ENCODE peak calls at places on chromosomes 2 and 18, in five cellular contexts. C is T47D, M is LoVo, K is Daoy, G is ACHN. H is an unnamed sample.

GRCh38 chr2:102179788-102180686 is 6.8 kb upstream of the IL1RL2 start:
- DNase-seq in C (no peak), M (no peak), K (no peak), G (no peak), H (no peak)

GRCh38 chr2:232310690-232311089 is 67.9 kb upstream of the ALPP start:
- DNase-seq in C (no peak), M (no peak), K (no peak), G (no peak), H (no peak)

GRCh38 chr2:8424997-8425900 is 256.6 kb upstream of the ID2 start:
- DNase-seq in C (no peak), M (no peak), K (no peak), G (no peak), H (no peak)

GRCh38 chr2:241381872-241382271 is 25.8 kb downstream of the FARP2 start:
- DNase-seq in C (no peak), M (no peak), K (no peak), G (no peak), H (no peak)

GRCh38 chr2:48452108-48452507 is 77.8 kb upstream of the STON1 start:
- DNase-seq in C (no peak), M (no peak), K (no peak), G (no peak), H (no peak)

GRCh38 chr18:34991561-34991960 is 49.7 kb upstream of the MAPRE2 start:
- DNase-seq in C (no peak), M (no peak), K (no peak), G (no peak), H (no peak)

GRCh38 chr2:61658841-61659780 is 121.0 kb upstream of the XPO1 start:
- DNase-seq in C (peak), M (peak), K (peak), G (peak), H (peak)

GRCh38 chr2:230473378-230473777 is 57.4 kb downstream of the SP100 start:
- DNase-seq in C (no peak), M (no peak), K (no peak), G (no peak), H (peak)

GRCh38 chr2:112006076-112006410 is 49.0 kb upstream of the TMEM87B start:
- DNase-seq in C (no peak), M (no peak), K (peak), G (no peak), H (peak)

GRCh38 chr2:96154506-96155380 is 9.5 kb upstream of the DUSP2 start:
- DNase-seq in C (no peak), M (no peak), K (no peak), G (no peak), H (no peak)

GRCh38 chr2:72925328-72925943 is 8.1 kb downstream of the EMX1 start:
- DNase-seq in C (no peak), M (no peak), K (no peak), G (no peak), H (no peak)

GRCh38 chr18:13661051-13661778 is 65.1 kb downstream of the FAM210A start:
- DNase-seq in C (no peak), M (no peak), K (no peak), G (no peak), H (no peak)

GRCh38 chr2:85796549-85797262 is 42.9 kb downstream of the ATOH8 start:
- DNase-seq in C (no peak), M (no peak), K (no peak), G (no peak), H (peak)

GRCh38 chr2:223954401-223954800 is 2.9 kb upstream of the MRPL44 start:
- DNase-seq in C (no peak), M (no peak), K (peak), G (peak), H (peak)

GRCh38 chr18:31156831-31157763 is 5.6 kb downstream of the DSC1 start:
- DNase-seq in C (peak), M (no peak), K (no peak), G (no peak), H (no peak)

GRCh38 chr2:189086710-189087109 is 92.9 kb downstream of the COL5A2 start:
- DNase-seq in C (no peak), M (no peak), K (no peak), G (peak), H (peak)

GRCh38 chr2:17273066-17273465 is 245.2 kb downstream of the RAD51AP2 start:
- DNase-seq in C (no peak), M (no peak), K (no peak), G (no peak), H (no peak)

GRCh38 chr2:181145645-181146044 is 165.2 kb downstream of the UBE2E3 start:
- DNase-seq in C (no peak), M (no peak), K (no peak), G (no peak), H (no peak)

GRCh38 chr2:8674420-8675009 is 7.3 kb upstream of the ID2 start:
- DNase-seq in C (no peak), M (no peak), K (no peak), G (no peak), H (no peak)

GRCh38 chr2:226362991-226363390 is 436.6 kb downstream of the IRS1 start:
- DNase-seq in C (no peak), M (no peak), K (peak), G (no peak), H (peak)

GRCh38 chr18:79733135-79733609 is 53.6 kb downstream of the CTDP1 start:
- DNase-seq in C (no peak), M (no peak), K (no peak), G (no peak), H (no peak)

GRCh38 chr2:39008663-39009062 is 112.2 kb downstream of the SOS1 start:
- DNase-seq in C (no peak), M (no peak), K (no peak), G (no peak), H (peak)

GRCh38 chr2:8872821-8873432 is 35.5 kb upstream of the KIDINS220 start:
- DNase-seq in C (peak), M (peak), K (peak), G (peak), H (peak)

GRCh38 chr2:233841183-233841582 is 13.2 kb downstream of the HJURP start:
- DNase-seq in C (no peak), M (no peak), K (no peak), G (no peak), H (no peak)

GRCh38 chr2:85326946-85327756 is 638 bp downstream of the TGOLN2 start:
- DNase-seq in C (peak), M (no peak), K (peak), G (peak), H (peak)